ENCODE peak calls at places on chromosomes 1 and 21, in nine cellular contexts. Y, U, T, L, D, R, F, B and Z are unnamed samples.

GRCh38 chr1:41529621-41530395 is 45.3 kb upstream of the EDN2 start:
- DNase-seq in Y (no peak), U (peak), T (no peak), L (no peak), D (no peak), R (no peak), F (no peak), B (no peak), Z (no peak)

GRCh38 chr1:200731654-200732332 is 6.9 kb upstream of the CAMSAP2 start:
- DNase-seq in Y (no peak), U (no peak), T (no peak), L (no peak), D (no peak), R (no peak), F (no peak), B (no peak), Z (no peak)

GRCh38 chr1:214549604-214550338 is 1.6 kb downstream of the PTPN14 start:
- DNase-seq in Y (peak), U (no peak), T (peak), L (no peak), D (no peak), R (no peak), F (peak), B (no peak), Z (no peak)

GRCh38 chr21:23876925-23877558 is 1730.2 kb downstream of the MRPL39 start:
- DNase-seq in Y (no peak), U (no peak), T (no peak), L (no peak), D (no peak), R (no peak), F (no peak), B (no peak), Z (no peak)

GRCh38 chr1:22760453-22760852 is 49.8 kb downstream of the EPHB2 start:
- DNase-seq in Y (no peak), U (no peak), T (peak), L (no peak), D (no peak), R (no peak), F (no peak), B (no peak), Z (no peak)

GRCh38 chr1:109927908-109928307 is 17.3 kb downstream of the CSF1 start:
- DNase-seq in Y (peak), U (no peak), T (peak), L (peak), D (peak), R (peak), F (no peak), B (no peak), Z (peak)

GRCh38 chr1:10980841-10981727 is 31.4 kb upstream of the TARDBP start:
- DNase-seq in Y (no peak), U (no peak), T (no peak), L (no peak), D (no peak), R (no peak), F (no peak), B (no peak), Z (no peak)

GRCh38 chr1:247681288-247681897 is 1.9 kb upstream of the OR13G1 start:
- DNase-seq in Y (peak), U (no peak), T (peak), L (peak), D (peak), R (no peak), F (peak), B (no peak), Z (peak)

GRCh38 chr21:17397703-17398102 is 115.1 kb upstream of the CXADR start:
- DNase-seq in Y (no peak), U (no peak), T (no peak), L (no peak), D (no peak), R (no peak), F (no peak), B (no peak), Z (no peak)

GRCh38 chr1:17892225-17892624 is 137.1 kb downstream of the ACTL8 start:
- DNase-seq in Y (no peak), U (peak), T (no peak), L (peak), D (no peak), R (no peak), F (no peak), B (no peak), Z (no peak)

GRCh38 chr1:159598196-159598595 is 10.6 kb downstream of the APCS start:
- DNase-seq in Y (peak), U (no peak), T (peak), L (no peak), D (no peak), R (no peak), F (peak), B (no peak), Z (no peak)

GRCh38 chr1:233689748-233690254 is 75.9 kb downstream of the KCNK1 start:
- DNase-seq in Y (no peak), U (no peak), T (no peak), L (no peak), D (no peak), R (no peak), F (no peak), B (no peak), Z (no peak)

GRCh38 chr1:106952766-106953165 is 103.7 kb upstream of the PRMT6 start:
- DNase-seq in Y (no peak), U (no peak), T (peak), L (no peak), D (no peak), R (no peak), F (no peak), B (no peak), Z (no peak)

GRCh38 chr1:70980361-70980760 is 67.3 kb downstream of the PTGER3 start:
- DNase-seq in Y (no peak), U (no peak), T (no peak), L (no peak), D (no peak), R (no peak), F (no peak), B (no peak), Z (no peak)

GRCh38 chr1:99627615-99628014 is 18.3 kb upstream of the PALMD start:
- DNase-seq in Y (no peak), U (no peak), T (no peak), L (no peak), D (no peak), R (no peak), F (no peak), B (no peak), Z (no peak)

GRCh38 chr21:25670726-25671125 is 31.7 kb downstream of the JAM2 start:
- DNase-seq in Y (peak), U (no peak), T (peak), L (no peak), D (no peak), R (no peak), F (no peak), B (no peak), Z (no peak)

GRCh38 chr1:38489844-38490270 is 369.7 kb downstream of the RRAGC start:
- DNase-seq in Y (peak), U (peak), T (peak), L (no peak), D (peak), R (no peak), F (peak), B (no peak), Z (peak)

GRCh38 chr21:45528028-45528705 is 14.1 kb downstream of the SLC19A1 start:
- DNase-seq in Y (no peak), U (peak), T (no peak), L (peak), D (peak), R (no peak), F (no peak), B (no peak), Z (peak)

GRCh38 chr1:85544689-85545203 is 35.8 kb upstream of the CCN1 start:
- DNase-seq in Y (peak), U (no peak), T (peak), L (peak), D (no peak), R (no peak), F (no peak), B (no peak), Z (no peak)

GRCh38 chr1:89844236-89844807 is 23.5 kb downstream of the LRRC8D start:
- DNase-seq in Y (no peak), U (no peak), T (peak), L (no peak), D (no peak), R (no peak), F (no peak), B (no peak), Z (no peak)

GRCh38 chr1:162000053-162000420 is 23.6 kb downstream of the OLFML2B start:
- DNase-seq in Y (no peak), U (no peak), T (no peak), L (no peak), D (no peak), R (no peak), F (no peak), B (no peak), Z (no peak)

GRCh38 chr21:41437754-41438153 is 11.7 kb downstream of the MX1 start:
- DNase-seq in Y (no peak), U (no peak), T (no peak), L (no peak), D (no peak), R (no peak), F (no peak), B (no peak), Z (no peak)

GRCh38 chr21:45994738-45995685 is 13.4 kb downstream of the COL6A1 start:
- DNase-seq in Y (no peak), U (peak), T (no peak), L (no peak), D (no peak), R (peak), F (no peak), B (no peak), Z (no peak)

GRCh38 chr1:62875676-62876075 is 91.7 kb downstream of the ATG4C start:
- DNase-seq in Y (no peak), U (no peak), T (no peak), L (no peak), D (no peak), R (no peak), F (no peak), B (no peak), Z (no peak)

GRCh38 chr1:160108888-160109662 is 6.5 kb upstream of the ATP1A2 start:
- DNase-seq in Y (peak), U (no peak), T (peak), L (no peak), D (no peak), R (no peak), F (peak), B (no peak), Z (peak)

GRCh38 chr1:93904228-93904627 is 5.0 kb downstream of the GCLM start:
- DNase-seq in Y (peak), U (no peak), T (no peak), L (no peak), D (no peak), R (no peak), F (no peak), B (no peak), Z (no peak)

GRCh38 chr21:37257526-37257966 is 9.6 kb downstream of the VPS26C start:
- DNase-seq in Y (peak), U (peak), T (peak), L (no peak), D (peak), R (peak), F (peak), B (no peak), Z (peak)
- H3K27ac ChIP-seq in Y (peak), U (peak), T (peak), L (peak), D (peak), R (peak), F (peak), B (peak), Z (peak)

DNA sequence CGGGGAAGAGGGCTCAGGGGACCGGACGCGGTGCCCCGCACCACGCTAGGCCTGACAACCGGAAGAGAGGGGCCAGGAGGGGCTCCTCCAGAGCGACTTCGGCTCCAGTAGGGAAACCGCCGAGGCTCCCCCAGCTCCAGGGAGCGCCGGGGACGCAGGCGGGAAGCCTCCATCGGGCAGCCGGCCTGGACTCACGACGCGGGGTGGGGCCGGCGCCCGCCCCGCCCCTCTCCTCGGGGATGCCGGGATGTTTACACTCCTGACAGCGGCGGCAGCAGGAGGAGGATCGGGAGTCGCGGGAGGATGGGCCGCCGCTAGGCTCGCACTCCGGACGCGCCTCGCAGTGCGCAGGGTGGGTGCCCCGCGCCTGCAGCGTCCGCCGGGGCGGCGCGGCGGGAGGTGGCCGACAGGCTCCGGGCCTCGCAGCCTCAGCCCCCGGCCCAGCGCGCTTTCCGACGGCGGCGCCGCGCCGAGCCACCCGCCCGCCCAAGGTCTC is at the start of gene NEK7:
- DNase-seq in Y (peak), U (peak), T (peak), L (peak), D (peak), R (peak), F (peak), B (peak), Z (peak)
- TF ChIP-seq POLR2A in Y (peak), U (no peak), T (peak), L (no peak), D (peak), R (peak), F (peak), B (peak), Z (peak)

GRCh38 chr1:91583326-91583755 is 82.7 kb downstream of the CDC7 start:
- DNase-seq in Y (no peak), U (no peak), T (peak), L (no peak), D (peak), R (no peak), F (no peak), B (no peak), Z (no peak)

GRCh38 chr1:91578320-91579109 is 77.9 kb downstream of the CDC7 start:
- DNase-seq in Y (no peak), U (no peak), T (no peak), L (no peak), D (no peak), R (no peak), F (no peak), B (no peak), Z (no peak)

GRCh38 chr1:91575909-91576519 is 75.4 kb downstream of the CDC7 start:
- DNase-seq in Y (peak), U (no peak), T (peak), L (no peak), D (no peak), R (no peak), F (no peak), B (no peak), Z (no peak)

GRCh38 chr1:91582431-91582921 is 81.8 kb downstream of the CDC7 start:
- DNase-seq in Y (peak), U (no peak), T (peak), L (no peak), D (no peak), R (peak), F (peak), B (no peak), Z (no peak)

GRCh38 chr1:91579658-91580228 is 79.1 kb downstream of the CDC7 start:
- DNase-seq in Y (no peak), U (no peak), T (peak), L (no peak), D (no peak), R (no peak), F (no peak), B (no peak), Z (no peak)
- H3K27ac ChIP-seq in Y (no peak), U (no peak), T (no peak), L (no peak), D (peak), R (peak), F (no peak), B (no peak), Z (no peak)

DNA sequence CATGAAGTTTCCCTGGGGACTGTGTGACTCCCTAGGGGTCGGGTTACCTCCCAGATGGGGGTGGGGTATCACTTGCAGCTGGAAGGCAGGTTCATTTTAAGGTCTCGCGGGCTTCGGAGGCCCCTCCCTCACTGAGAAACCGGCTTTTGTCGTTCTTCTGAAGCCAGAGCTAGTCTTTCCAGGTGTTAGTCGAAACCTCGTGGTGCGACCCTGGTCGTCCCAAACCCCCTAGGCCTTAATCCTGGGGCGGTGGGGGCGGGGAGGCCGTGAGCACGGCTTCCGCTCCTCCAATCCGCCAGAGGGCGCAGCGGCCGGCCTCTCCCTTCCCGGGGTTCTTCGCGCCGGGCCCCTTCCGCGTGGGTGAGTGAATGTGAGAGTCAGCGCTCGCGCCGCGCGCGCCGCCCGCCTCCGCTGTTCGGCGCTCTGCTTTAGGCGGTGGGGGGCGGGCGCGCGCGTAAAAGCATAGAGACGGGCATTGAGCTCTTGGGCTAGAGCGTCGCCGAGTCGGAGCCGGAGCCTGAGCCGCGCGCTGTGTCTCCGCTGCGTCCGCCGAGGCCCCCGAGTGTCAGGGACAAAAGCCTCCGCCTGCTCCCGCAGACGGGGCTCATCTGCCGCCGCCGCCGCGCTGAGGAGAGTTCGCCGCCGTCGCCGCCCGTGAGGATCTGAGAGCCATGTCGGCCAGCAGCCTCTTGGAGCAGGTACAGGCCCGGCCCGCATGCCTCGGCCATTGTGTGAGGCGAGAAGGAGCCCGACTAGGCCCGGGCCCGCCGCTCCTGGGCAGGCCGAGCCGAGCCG is at the start of gene YTHDF2:
- DNase-seq in Y (peak), U (peak), T (peak), L (peak), D (peak), R (peak), F (peak), B (peak), Z (peak)
- TF ChIP-seq POLR2A in Y (peak), U (peak), T (peak), L (peak), D (peak), R (peak), F (peak), B (peak), Z (peak)